ENCODE peak calls at places on chromosomes 7 and 10, in ten cellular contexts. Y is HFFc6; R is activated T-cell treated with anti-CD3 and anti-CD28 coated beads for 48 hours; H is GM04504; Q is A549; C is naive thymus-derived CD8-positive, alpha-beta T cell; O is LHCN-M2; T is NCI-H226; M is Ammon's horn; B is sciatic nerve. N is an unnamed sample.

GRCh38 chr7:41185851-41186250 is 517.0 kb downstream of the INHBA start:
- DNase-seq in M (no peak), T (no peak), Y (no peak), H (no peak), Q (no peak), O (no peak), B (no peak), C (no peak), R (no peak), N (no peak)

GRCh38 chr7:44634839-44635591 is 28.6 kb downstream of the OGDH start:
- DNase-seq in R (no peak), Q (no peak), Y (no peak), O (no peak), B (no peak), M (no peak), C (no peak), H (no peak), T (no peak), N (peak; percentile 30)

GRCh38 chr10:100890696-100891271 is 22.0 kb upstream of the SLF2 start:
- DNase-seq in R (no peak), B (no peak), T (peak; percentile 56), H (peak; percentile 91), C (no peak), M (no peak), Q (peak; percentile 74), Y (peak; percentile 96), O (peak; percentile 100), N (no peak)

GRCh38 chr10:58695022-58695421 is 182.3 kb downstream of the BICC1 start:
- DNase-seq in O (no peak), M (no peak), Y (no peak), H (no peak), C (no peak), T (no peak), Q (no peak), R (no peak), B (no peak), N (no peak)

GRCh38 chr10:132667613-132668394 is 118.1 kb downstream of the NKX6-2 start:
- DNase-seq in M (no peak), Q (peak; percentile 39), R (no peak), T (no peak), O (no peak), B (no peak), Y (peak; percentile 42), H (no peak), C (no peak), N (no peak)

GRCh38 chr10:70974351-70974901 is 86.1 kb upstream of the PCBD1 start:
- DNase-seq in M (no peak), H (no peak), Y (peak; percentile 20), T (no peak), C (no peak), O (peak; percentile 10), R (no peak), Q (no peak), B (no peak), N (no peak)

GRCh38 chr7:99860281-99861127 is 16.3 kb downstream of the OR2AE1 start:
- DNase-seq in M (no peak), B (peak; percentile 73), Q (peak; percentile 28), R (no peak), Y (peak; percentile 46), O (peak; percentile 91), C (no peak), H (peak; percentile 19), T (peak; percentile 96), N (no peak)

GRCh38 chr10:122861724-122862161 is 16.1 kb upstream of the CUZD1 start:
- DNase-seq in Y (peak; percentile 66), H (no peak), M (no peak), C (no peak), O (peak; percentile 87), R (no peak), Q (peak; percentile 46), B (no peak), T (peak; percentile 38), N (no peak)